ENCODE peak calls at places on chromosomes 3 and 15, in eight cellular contexts. M is HL-60; H is GM23338; X is WERI-Rb-1; D is Panc1; I is substantia nigra; U is brain microvascular endothelial cell; S is CD8-positive, alpha-beta memory T cell. Y is an unnamed sample.

GRCh38 chr3:58998476-58999117 is 51.2 kb downstream of the CFAP20DC start:
- DNase-seq in I (no peak), U (peak), X (peak), S (no peak), D (peak), H (no peak), M (no peak), Y (no peak)

GRCh38 chr15:48702569-48703239 is 57.2 kb upstream of the FBN1 start:
- DNase-seq in H (no peak), M (no peak), I (no peak), D (no peak), U (no peak), S (no peak), X (no peak), Y (no peak)

GRCh38 chr3:111758642-111759041 is 100.4 kb upstream of the PHLDB2 start:
- DNase-seq in S (no peak), U (peak), D (no peak), I (no peak), M (no peak), H (no peak), X (no peak), Y (no peak)

GRCh38 chr3:142596726-142597088 is 514 bp downstream of the PLS1 start:
- DNase-seq in I (no peak), M (no peak), U (no peak), D (no peak), H (no peak), X (no peak), S (no peak), Y (no peak)

GRCh38 chr3:196159952-196160804 is 51.0 kb downstream of the ZDHHC19 start:
- DNase-seq in I (no peak), X (peak), U (peak), H (peak), S (no peak), D (no peak), M (peak), Y (peak)

GRCh38 chr3:74739242-74739641 is 124.8 kb upstream of the CNTN3 start:
- DNase-seq in U (no peak), X (no peak), S (no peak), D (no peak), H (no peak), I (no peak), M (no peak), Y (no peak)

GRCh38 chr3:194874783-194875182 is 189.1 kb downstream of the FAM43A start:
- DNase-seq in M (no peak), I (no peak), S (no peak), H (no peak), X (no peak), D (no peak), U (no peak), Y (no peak)

GRCh38 chr15:64503197-64503596 is 42.8 kb downstream of the ZNF609 start:
- DNase-seq in U (peak), X (peak), D (no peak), I (no peak), S (no peak), M (peak), H (peak), Y (no peak)

GRCh38 chr3:58260733-58261132 is 23.1 kb downstream of the ABHD6 start:
- DNase-seq in H (no peak), I (no peak), X (no peak), U (peak), M (no peak), D (peak), S (no peak), Y (peak)

GRCh38 chr15:43879386-43880355 is 52.9 kb downstream of the WDR76 start:
- DNase-seq in X (no peak), U (no peak), M (no peak), D (no peak), I (no peak), H (no peak), S (no peak), Y (no peak)
- H3K27ac ChIP-seq in X (no peak), U (no peak), M (no peak), D (no peak), I (peak), H (no peak), S (no peak), Y (no peak)

DNA sequence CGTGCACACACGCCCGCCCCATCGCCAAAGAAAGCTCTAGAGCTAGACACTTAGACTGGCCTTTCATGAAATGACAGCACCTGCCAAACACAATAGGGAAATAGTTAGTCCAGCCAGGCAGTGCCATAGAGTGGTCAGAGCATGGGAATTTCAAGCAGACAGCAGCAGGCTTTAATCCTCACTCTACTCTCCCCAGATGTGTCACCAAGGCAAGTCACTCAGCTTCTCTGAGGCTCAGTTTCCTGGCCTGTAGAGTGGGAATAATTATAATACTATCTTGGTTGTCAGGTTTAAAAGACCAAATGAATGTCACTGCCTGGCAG is 59.3 kb downstream of the LIPC start:
- DNase-seq in H (no peak), X (no peak), M (no peak), I (no peak), U (no peak), D (no peak), S (no peak), Y (no peak)
- H3K27ac ChIP-seq in H (no peak), X (no peak), M (no peak), I (no peak), U (no peak), D (no peak), S (no peak), Y (peak)

GRCh38 chr3:52775877-52776276 is 1.5 kb upstream of the ITIH1 start:
- DNase-seq in X (no peak), I (no peak), S (no peak), M (peak), D (no peak), H (no peak), U (no peak), Y (no peak)
- H3K27ac ChIP-seq in X (no peak), I (no peak), S (no peak), M (peak), D (no peak), H (no peak), U (no peak), Y (no peak)

DNA sequence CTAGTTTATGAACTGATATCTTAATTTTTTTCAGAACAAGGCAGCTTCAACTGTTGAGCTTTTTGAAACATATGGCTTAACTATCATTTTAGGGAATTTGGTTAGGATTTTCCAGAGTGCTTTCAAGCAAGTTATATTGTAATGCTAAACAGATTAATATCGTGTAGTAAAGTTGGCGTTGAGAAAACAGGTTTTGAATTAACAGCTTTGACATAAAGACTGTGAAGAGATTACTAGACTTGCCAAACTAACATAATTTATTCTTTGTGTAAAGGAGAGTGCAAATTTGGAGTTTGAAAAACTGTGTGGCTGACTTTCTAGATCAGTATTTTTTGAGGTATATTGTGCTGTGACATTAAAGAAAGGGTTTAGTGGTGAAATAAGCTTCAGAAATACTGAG is 17.2 kb downstream of the IQGAP1 start:
- DNase-seq in D (no peak), H (no peak), X (no peak), I (no peak), U (no peak), S (no peak), M (no peak), Y (no peak)
- H3K27ac ChIP-seq in D (peak), H (peak), X (no peak), I (no peak), U (no peak), S (no peak), M (no peak), Y (no peak)

GRCh38 chr3:146052046-146052790 is 108.8 kb downstream of the PLOD2 start:
- DNase-seq in D (no peak), H (no peak), X (no peak), S (no peak), M (no peak), I (no peak), U (no peak), Y (no peak)

GRCh38 chr3:146047485-146047884 is 113.5 kb downstream of the PLOD2 start:
- DNase-seq in X (no peak), H (no peak), M (no peak), S (no peak), I (no peak), U (no peak), D (no peak), Y (no peak)

GRCh38 chr3:146050700-146051099 is 110.3 kb downstream of the PLOD2 start:
- DNase-seq in X (no peak), D (no peak), S (no peak), H (no peak), I (no peak), U (no peak), M (no peak), Y (no peak)

GRCh38 chr3:146058241-146058640 is 102.7 kb downstream of the PLOD2 start:
- DNase-seq in U (no peak), H (no peak), D (no peak), X (no peak), M (no peak), I (no peak), S (no peak), Y (no peak)

DNA sequence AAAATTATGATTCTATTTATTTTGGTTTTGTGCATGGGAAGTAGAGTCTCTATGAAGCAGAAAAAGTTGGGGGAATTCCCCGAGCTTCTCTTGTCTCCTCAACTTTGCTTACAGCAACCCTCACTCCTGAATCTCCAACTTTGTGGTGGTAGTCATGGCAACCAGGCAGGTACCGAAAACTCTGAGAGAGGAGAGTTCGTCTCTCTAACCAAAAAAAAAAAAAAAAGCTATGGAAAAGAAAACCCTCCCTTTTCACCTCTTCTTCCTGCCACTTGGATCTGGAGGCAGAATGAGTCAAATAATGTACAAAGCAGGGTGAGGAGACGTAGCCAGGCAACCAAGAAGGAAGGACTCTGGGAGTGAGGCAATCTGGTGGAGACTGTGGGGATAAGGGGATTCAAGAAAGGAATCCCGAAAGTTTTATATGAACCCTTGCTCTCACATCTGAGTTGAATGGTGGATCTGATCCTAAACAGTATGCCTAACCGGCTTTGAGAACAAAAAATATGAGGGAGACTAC is 108.1 kb downstream of the PLOD2 start:
- DNase-seq in D (no peak), S (no peak), X (no peak), M (no peak), I (no peak), H (peak), U (no peak), Y (no peak)
- H3K27ac ChIP-seq in D (no peak), S (no peak), X (no peak), M (no peak), I (no peak), H (no peak), U (no peak), Y (no peak)

DNA sequence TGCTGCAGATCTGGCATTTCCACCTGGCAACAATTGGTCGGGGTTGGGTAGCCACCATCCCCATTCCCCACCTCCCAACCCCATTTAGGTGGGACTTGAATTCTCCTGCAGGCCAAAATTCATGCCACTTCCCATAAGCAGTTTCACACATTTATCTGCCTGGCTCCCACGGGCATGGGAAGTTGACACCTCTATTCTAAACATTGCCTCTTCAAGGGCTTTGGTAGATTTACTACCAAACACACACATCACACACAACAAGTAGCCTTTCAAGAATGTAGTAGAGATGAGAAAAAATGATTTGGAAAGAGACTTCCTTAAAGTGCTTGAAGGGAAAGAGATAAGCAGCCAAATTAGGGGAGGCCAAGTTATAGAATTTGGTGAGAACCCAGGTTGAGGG is 30.9 kb downstream of the ZBTB38 start:
- DNase-seq in H (no peak), U (no peak), M (no peak), S (no peak), X (no peak), I (no peak), D (no peak), Y (peak)
- H3K27ac ChIP-seq in H (no peak), U (peak), M (no peak), S (no peak), X (peak), I (no peak), D (peak), Y (no peak)

GRCh38 chr3:37248179-37248578 is 73.8 kb upstream of the LRRFIP2 start:
- DNase-seq in D (no peak), S (no peak), I (no peak), X (no peak), M (no peak), H (no peak), U (no peak), Y (no peak)
- H3K27ac ChIP-seq in D (no peak), S (no peak), I (no peak), X (no peak), M (no peak), H (no peak), U (no peak), Y (no peak)

DNA sequence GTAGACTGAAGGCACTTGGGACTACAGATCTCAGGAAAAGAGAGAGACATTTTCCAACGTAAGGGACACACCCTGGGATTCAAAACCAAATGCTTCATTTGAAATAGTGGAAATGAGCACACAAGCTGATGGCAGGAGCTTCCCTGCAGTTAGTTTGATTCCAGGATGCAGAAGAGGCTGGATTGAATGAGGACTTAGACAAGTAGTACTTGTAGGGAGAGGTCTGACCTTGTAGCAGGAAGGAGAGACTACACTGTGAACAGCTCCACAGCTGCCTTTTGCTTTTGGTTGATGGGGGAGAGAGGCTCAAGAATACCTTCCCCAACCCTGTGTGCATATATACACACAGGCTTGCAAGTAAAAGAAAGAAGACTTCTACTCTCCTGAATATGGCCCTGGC is 51.5 kb downstream of the PDE8A start:
- DNase-seq in D (no peak), M (no peak), X (no peak), S (no peak), U (no peak), H (no peak), I (no peak), Y (no peak)
- H3K27ac ChIP-seq in D (no peak), M (no peak), X (no peak), S (no peak), U (no peak), H (no peak), I (peak), Y (no peak)

GRCh38 chr15:41915203-41915994 is 21.5 kb upstream of the SPTBN5 start:
- DNase-seq in U (no peak), I (no peak), H (no peak), M (no peak), S (no peak), D (no peak), X (no peak), Y (no peak)
- H3K27ac ChIP-seq in U (no peak), I (no peak), H (no peak), M (no peak), S (no peak), D (no peak), X (no peak), Y (no peak)

Y was measured in SJCRH30.